ENCODE peak calls at places on chromosome 17, in eight cellular contexts. Z is right atrium auricular region, F is PC-9, O is stomach, Q is gastrocnemius medialis, M is endothelial cell, W is uterus, G is B cell. T is an unnamed sample.

GRCh38 chr17:17946104-17946503 is 26.1 kb downstream of the TOM1L2 start:
- DNase-seq in Z (no peak), F (no peak), O (no peak), Q (no peak), M (no peak), W (no peak), G (no peak), T (no peak)

GRCh38 chr17:38585056-38585804 is 20.5 kb downstream of the SRCIN1 start:
- DNase-seq in Z (no peak), F (peak; percentile 55), O (no peak), Q (no peak), M (no peak), W (no peak), G (no peak), T (no peak)

GRCh38 chr17:65797809-65798208 is 236.4 kb upstream of the AXIN2 start:
- DNase-seq in Z (no peak), F (no peak), O (no peak), Q (no peak), M (peak; percentile 30), W (no peak), G (no peak), T (no peak)

GRCh38 chr17:2023692-2024571 is 1.2 kb downstream of the RTN4RL1 start:
- DNase-seq in Z (no peak), F (peak; percentile 35), O (no peak), Q (no peak), M (peak; percentile 59), W (peak; percentile 61), G (no peak), T (peak; percentile 62)

GRCh38 chr17:53119773-53120172 is 703.0 kb upstream of the KIF2B start:
- DNase-seq in Z (no peak), F (no peak), O (no peak), Q (no peak), M (no peak), W (no peak), G (no peak), T (no peak)

GRCh38 chr17:75262112-75262606 is 480 bp downstream of the MRPS7 start:
- DNase-seq in Z (no peak), F (no peak), O (no peak), Q (peak; percentile 40), M (no peak), W (no peak), G (peak; percentile 36), T (no peak)

GRCh38 chr17:4476512-4477070 is 22.1 kb upstream of the SPNS2 start:
- DNase-seq in Z (no peak), F (peak; percentile 96), O (peak; percentile 91), Q (no peak), M (no peak), W (no peak), G (no peak), T (no peak)

GRCh38 chr17:63675231-63675606 is 24.7 kb downstream of the LIMD2 start:
- DNase-seq in Z (no peak), F (no peak), O (no peak), Q (no peak), M (no peak), W (no peak), G (no peak), T (no peak)

GRCh38 chr17:50903604-50904521 is 37.7 kb upstream of the TOB1 start:
- DNase-seq in Z (no peak), F (no peak), O (no peak), Q (no peak), M (no peak), W (no peak), G (no peak), T (peak; percentile 59)

GRCh38 chr17:78821961-78822360 is 18.7 kb downstream of the USP36 start:
- DNase-seq in Z (no peak), F (no peak), O (no peak), Q (no peak), M (no peak), W (no peak), G (no peak), T (no peak)

GRCh38 chr17:72270530-72270929 is 149.7 kb downstream of the SOX9 start:
- DNase-seq in Z (no peak), F (peak; percentile 62), O (no peak), Q (no peak), M (no peak), W (no peak), G (no peak), T (no peak)

GRCh38 chr17:50274142-50274944 is at the start of gene TMEM92:
- DNase-seq in Z (no peak), F (peak; percentile 87), O (peak; percentile 89), Q (no peak), M (peak; percentile 80), W (peak; percentile 65), G (no peak), T (peak; percentile 48)

GRCh38 chr17:50209472-50210248 is 8.2 kb upstream of the COL1A1 start:
- DNase-seq in Z (peak; percentile 93), F (peak; percentile 31), O (peak; percentile 57), Q (peak; percentile 71), M (peak; percentile 47), W (peak; percentile 99), G (no peak), T (no peak)

GRCh38 chr17:323181-323580 is 29.4 kb downstream of the RPH3AL start:
- DNase-seq in Z (no peak), F (no peak), O (no peak), Q (no peak), M (no peak), W (no peak), G (no peak), T (no peak)

GRCh38 chr17:65027305-65027704 is 29.2 kb downstream of the GNA13 start:
- DNase-seq in Z (no peak), F (peak; percentile 47), O (no peak), Q (no peak), M (peak; percentile 33), W (no peak), G (peak; percentile 54), T (peak; percentile 83)

GRCh38 chr17:1143573-1143972 is 36.2 kb downstream of the ABR start:
- DNase-seq in Z (no peak), F (no peak), O (no peak), Q (no peak), M (no peak), W (no peak), G (no peak), T (no peak)

GRCh38 chr17:78716814-78717393 is 65.2 kb downstream of the CYTH1 start:
- DNase-seq in Z (no peak), F (no peak), O (peak; percentile 87), Q (peak; percentile 90), M (no peak), W (peak; percentile 64), G (no peak), T (peak; percentile 30)

GRCh38 chr17:39925282-39926134 is 1.9 kb downstream of the ORMDL3 start:
- DNase-seq in Z (no peak), F (no peak), O (no peak), Q (no peak), M (no peak), W (no peak), G (no peak), T (no peak)

GRCh38 chr17:17350491-17351355 is 47.5 kb downstream of the NT5M start:
- DNase-seq in Z (no peak), F (peak; percentile 70), O (peak; percentile 13), Q (no peak), M (no peak), W (no peak), G (no peak), T (peak; percentile 31)

GRCh38 chr17:31448467-31449077 is 57.1 kb downstream of the RAB11FIP4 start:
- DNase-seq in Z (no peak), F (peak; percentile 41), O (no peak), Q (no peak), M (no peak), W (no peak), G (no peak), T (no peak)

GRCh38 chr17:57755479-57756070 is 10.5 kb upstream of the CCDC182 start:
- DNase-seq in Z (no peak), F (no peak), O (no peak), Q (no peak), M (no peak), W (no peak), G (no peak), T (peak; percentile 5)
- TF ChIP-seq CTCF in Z (no peak), F (no peak), O (no peak), Q (no peak), M (no peak), W (no peak), G (no peak), T (no peak)

DNA sequence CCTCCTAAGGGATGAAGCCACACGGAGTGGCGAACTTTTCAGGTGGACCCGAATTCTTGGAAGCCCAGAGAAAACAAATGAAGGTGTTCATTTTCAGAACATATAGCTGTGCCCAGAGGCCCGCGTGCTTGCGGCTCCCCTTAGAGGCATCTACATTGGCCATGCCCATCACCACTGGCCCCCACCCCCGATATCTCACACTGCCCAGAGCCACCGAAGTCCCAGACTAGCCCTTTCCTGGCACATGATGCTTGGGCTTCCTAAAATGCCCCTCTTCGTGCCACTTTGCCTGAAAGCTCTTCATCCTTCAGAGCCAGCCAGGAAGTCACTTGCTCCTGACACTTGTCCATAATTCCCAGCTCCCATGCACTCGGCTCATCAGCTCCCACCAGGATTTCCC is 2.1 kb upstream of the HEXIM1 start:
- DNase-seq in Z (no peak), F (no peak), O (no peak), Q (no peak), M (no peak), W (no peak), G (no peak), T (no peak)
- TF ChIP-seq CTCF in Z (no peak), F (no peak), O (no peak), Q (no peak), M (no peak), W (no peak), G (no peak), T (no peak)

DNA sequence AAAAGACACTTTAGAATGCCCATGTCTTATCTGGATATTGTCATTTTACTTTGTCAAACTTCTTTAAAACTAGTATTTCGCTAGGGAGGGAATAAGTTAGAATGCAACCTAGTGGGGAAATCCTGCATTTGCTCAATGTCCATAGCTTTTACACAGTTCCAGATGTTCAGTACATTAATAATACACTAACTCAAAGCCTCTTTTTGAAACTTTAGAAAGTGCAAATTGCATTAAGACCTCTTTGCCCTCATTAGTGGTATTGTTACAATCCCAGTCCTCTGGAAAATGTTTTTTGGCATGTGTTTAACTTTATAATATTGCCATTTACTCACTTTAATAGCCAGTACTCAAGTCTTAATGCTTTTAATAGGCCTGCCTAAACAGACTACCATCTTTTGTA is 106.8 kb downstream of the BRIP1 start:
- DNase-seq in Z (no peak), F (no peak), O (no peak), Q (no peak), M (no peak), W (no peak), G (no peak), T (no peak)
- TF ChIP-seq CTCF in Z (no peak), F (no peak), O (no peak), Q (no peak), M (no peak), W (no peak), G (no peak), T (no peak)

DNA sequence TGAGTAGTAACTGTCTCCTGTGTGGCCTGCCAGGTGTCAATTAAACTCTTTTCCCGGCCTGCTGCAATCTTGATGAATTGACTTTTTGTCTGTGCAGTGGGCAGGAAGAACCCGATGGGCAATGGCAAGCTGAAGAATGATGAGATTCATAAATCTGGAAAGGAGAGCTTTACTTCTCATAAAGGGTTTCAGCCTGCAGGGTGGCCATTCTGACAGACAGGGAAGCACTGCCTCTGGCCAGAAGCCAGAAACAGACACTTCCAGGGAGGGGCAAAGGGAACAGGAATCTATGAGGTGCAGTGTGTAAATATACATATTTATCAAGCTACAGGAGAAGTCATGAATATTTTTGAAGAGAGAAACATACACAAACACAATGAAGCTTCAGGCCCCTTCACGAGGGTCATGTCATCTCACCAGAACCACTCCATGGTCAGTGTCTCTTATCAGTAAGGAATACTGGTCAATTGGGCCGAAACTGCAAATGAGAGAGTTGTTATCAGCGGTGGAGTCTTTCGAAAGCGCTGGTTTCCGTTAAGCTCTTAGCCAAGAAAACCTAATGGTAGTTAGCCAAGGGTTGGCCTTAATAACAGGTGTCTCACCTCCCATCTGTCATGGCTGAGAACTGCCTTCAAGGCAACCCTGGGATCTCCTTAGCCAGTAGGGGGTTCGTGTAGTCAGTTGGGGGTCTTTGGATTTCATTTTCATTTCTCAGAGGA is 1.3 kb upstream of the NARF start:
- DNase-seq in Z (no peak), F (no peak), O (no peak), Q (no peak), M (no peak), W (no peak), G (no peak), T (no peak)
- TF ChIP-seq CTCF in Z (no peak), F (no peak), O (no peak), Q (no peak), M (no peak), W (no peak), G (no peak), T (no peak)

T was measured in RWPE1.